ENCODE peak calls at places on chromosomes 4 and X, in seven cellular contexts. G, U, R, A, X, I and Y are unnamed samples.
A peak's percentile ranks its signal among the peaks of the same experiment; 100 is the strongest.

GRCh38 chrX:9434151-9434550 is 30.7 kb upstream of the TBL1X start:
- DNase-seq in G (no peak), U (no peak), R (no peak), A (no peak), X (no peak), I (no peak), Y (no peak)

GRCh38 chrX:13487731-13488505 is 81.5 kb upstream of the EGFL6 start:
- DNase-seq in G (peak; percentile 88), U (peak; percentile 82), R (peak; percentile 54), A (peak; percentile 88), X (peak; percentile 63), I (peak; percentile 47), Y (peak; percentile 17)

GRCh38 chr4:89123418-89123817 is 12.1 kb downstream of the TIGD2 start:
- DNase-seq in G (peak; percentile 41), U (no peak), R (no peak), A (peak; percentile 53), X (peak; percentile 74), I (no peak), Y (no peak)

GRCh38 chrX:47991263-47992092 is 12.3 kb downstream of the ZNF182 start:
- DNase-seq in G (peak; percentile 53), U (no peak), R (no peak), A (peak; percentile 30), X (peak; percentile 14), I (no peak), Y (no peak)

GRCh38 chr4:113901994-113902787 is 77.3 kb downstream of the ARSJ start:
- DNase-seq in G (no peak), U (peak; percentile 18), R (no peak), A (no peak), X (peak; percentile 4), I (no peak), Y (no peak)

GRCh38 chrX:129786210-129786651 is 6.5 kb downstream of the SASH3 start:
- DNase-seq in G (no peak), U (no peak), R (no peak), A (no peak), X (no peak), I (no peak), Y (no peak)

GRCh38 chr4:7236847-7237246 is 44.5 kb downstream of the SORCS2 start:
- DNase-seq in G (peak; percentile 20), U (no peak), R (no peak), A (no peak), X (no peak), I (no peak), Y (no peak)

GRCh38 chr4:139301821-139302611 is at the start of gene NDUFC1:
- DNase-seq in G (peak; percentile 35), U (peak; percentile 76), R (peak; percentile 61), A (peak; percentile 73), X (peak; percentile 24), I (peak; percentile 75), Y (no peak)

GRCh38 chrX:19751068-19751467 is 136.3 kb downstream of the SH3KBP1 start:
- DNase-seq in G (no peak), U (peak; percentile 14), R (no peak), A (no peak), X (no peak), I (no peak), Y (no peak)

GRCh38 chrX:67684136-67684535 is 140.3 kb downstream of the AR start:
- DNase-seq in G (no peak), U (no peak), R (no peak), A (no peak), X (no peak), I (no peak), Y (no peak)
- H2AK5ac ChIP-seq in G (no peak overlapping the region), U (no peak overlapping the region), R (no peak overlapping the region), A (no peak overlapping the region), X (no peak overlapping the region), I (no peak overlapping the region), Y (no peak overlapping the region)

DNA sequence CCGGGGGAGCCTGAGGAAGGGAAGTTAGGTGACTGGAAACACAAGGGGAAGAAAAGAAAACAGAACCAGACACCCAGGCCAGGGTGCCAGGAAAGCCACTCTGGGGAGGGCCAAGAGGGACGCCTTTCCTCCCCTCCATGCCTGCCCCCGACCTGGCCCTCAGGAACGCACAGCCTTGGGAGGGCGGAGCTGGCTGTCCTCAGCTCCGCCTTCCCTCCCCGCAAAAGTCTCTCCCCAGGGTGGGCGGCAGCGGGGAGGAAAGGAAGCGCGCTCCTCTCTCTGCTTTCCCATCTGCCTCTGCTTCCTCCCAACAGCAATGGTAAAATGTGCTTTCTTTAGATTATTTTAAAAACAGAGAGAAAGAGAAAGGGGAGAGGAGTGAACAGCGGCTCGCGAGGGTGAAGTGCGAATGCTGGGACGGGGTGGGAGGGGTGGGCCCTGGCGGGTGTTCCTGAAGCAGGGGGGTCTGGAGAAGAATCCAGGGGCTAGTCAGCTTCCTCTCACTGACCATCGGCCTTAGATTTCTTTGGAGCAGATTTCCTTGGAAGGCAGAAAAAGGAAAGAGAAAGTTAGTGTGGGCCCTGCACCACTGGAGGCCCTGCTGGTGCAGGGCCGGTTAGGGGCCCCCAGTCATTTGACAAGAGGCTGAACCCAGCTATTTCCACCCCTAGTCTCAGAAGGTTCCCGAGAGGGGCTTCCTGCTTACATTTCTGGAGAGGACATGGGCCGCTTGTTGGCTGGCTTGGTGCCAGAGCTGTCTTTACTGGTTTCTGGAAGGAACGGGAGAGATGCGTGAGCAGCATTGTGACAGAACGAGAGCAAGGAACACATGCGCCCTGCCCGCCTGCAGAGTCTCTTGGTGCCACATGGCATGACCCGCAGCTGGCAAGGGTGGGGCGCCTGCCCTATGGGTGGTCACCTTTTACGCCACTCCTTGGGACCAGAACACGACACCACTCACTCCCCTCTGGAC is 4.7 kb upstream of the RENBP start:
- DNase-seq in G (no peak), U (no peak), R (no peak), A (no peak), X (no peak), I (no peak), Y (no peak)
- H3K27ac ChIP-seq in G (no peak overlapping the region), U (peak overlapping the region; percentile 84), R (no peak overlapping the region), A (peak overlapping the region; percentile 53), X (no peak overlapping the region), I (no peak overlapping the region), Y (peak overlapping the region; percentile 94)

GRCh38 chrX:151970027-151970426 is 4.4 kb downstream of the GABRE start:
- DNase-seq in G (no peak), U (no peak), R (no peak), A (no peak), X (no peak), I (no peak), Y (no peak)

GRCh38 chrX:151974336-151975227 is at the start of gene GABRE:
- DNase-seq in G (no peak), U (peak; percentile 59), R (peak; percentile 44), A (peak; percentile 22), X (peak; percentile 17), I (peak; percentile 53), Y (peak; percentile 24)

GRCh38 chrX:151973262-151973661 is 1.2 kb downstream of the GABRE start:
- DNase-seq in G (no peak), U (peak; percentile 29), R (no peak), A (no peak), X (no peak), I (no peak), Y (no peak)

GRCh38 chrX:151973851-151974335 is 583 bp downstream of the GABRE start:
- DNase-seq in G (no peak), U (peak; percentile 47), R (peak; percentile 33), A (peak; percentile 1), X (no peak), I (no peak), Y (no peak)

GRCh38 chrX:151970661-151971060 is 3.8 kb downstream of the GABRE start:
- DNase-seq in G (peak; percentile 65), U (no peak), R (no peak), A (peak; percentile 65), X (peak; percentile 82), I (no peak), Y (no peak)
- H3K18ac ChIP-seq in G (no peak overlapping the region), U (no peak overlapping the region), R (no peak overlapping the region), A (no peak overlapping the region), X (no peak overlapping the region), I (no peak overlapping the region), Y (no peak overlapping the region)

DNA sequence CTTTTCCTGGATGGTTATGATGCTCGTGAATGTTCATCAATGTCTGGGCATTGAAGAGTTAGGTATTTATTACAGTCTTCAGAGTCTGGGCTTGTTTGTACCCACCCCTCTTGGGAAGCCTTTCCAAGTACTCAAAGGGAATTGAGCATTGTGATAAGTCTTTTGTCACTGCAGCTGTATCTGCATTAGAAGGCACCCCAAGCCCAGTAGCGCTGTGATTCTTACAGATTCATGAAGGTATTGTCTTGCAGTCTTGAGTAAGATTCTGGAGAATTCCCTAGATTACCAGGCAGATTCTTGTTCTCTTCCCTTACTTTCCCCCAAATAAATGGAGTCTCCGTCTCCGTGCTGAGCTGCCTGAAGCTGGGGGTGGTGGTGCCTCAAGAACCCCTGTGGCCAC is 173.4 kb upstream of the HUWE1 start:
- DNase-seq in G (no peak), U (no peak), R (no peak), A (no peak), X (no peak), I (no peak), Y (no peak)
- H2AK5ac ChIP-seq in G (no peak overlapping the region), U (no peak overlapping the region), R (no peak overlapping the region), A (no peak overlapping the region), X (no peak overlapping the region), I (no peak overlapping the region), Y (no peak overlapping the region)

GRCh38 chr4:165737309-165737972 is 135.6 kb upstream of the TLL1 start:
- DNase-seq in G (no peak), U (no peak), R (no peak), A (no peak), X (no peak), I (no peak), Y (no peak)
- H3K27ac ChIP-seq in G (no peak overlapping the region), U (no peak overlapping the region), R (no peak overlapping the region), A (no peak overlapping the region), X (no peak overlapping the region), I (no peak overlapping the region), Y (no peak overlapping the region)

GRCh38 chr4:3440011-3440410 is 1.8 kb upstream of the HGFAC start:
- DNase-seq in G (no peak), U (no peak), R (no peak), A (no peak), X (no peak), I (no peak), Y (no peak)

GRCh38 chr4:3439391-3439790 is 2.4 kb upstream of the HGFAC start:
- DNase-seq in G (no peak), U (no peak), R (no peak), A (no peak), X (no peak), I (no peak), Y (no peak)

GRCh38 chr4:3442460-3442958 is 741 bp downstream of the HGFAC start:
- DNase-seq in G (no peak), U (no peak), R (no peak), A (no peak), X (no peak), I (no peak), Y (no peak)

GRCh38 chr4:3441501-3442459 is at the start of gene HGFAC:
- DNase-seq in G (no peak), U (no peak), R (no peak), A (no peak), X (no peak), I (no peak), Y (no peak)

GRCh38 chr4:3440979-3441500 is 728 bp upstream of the HGFAC start:
- DNase-seq in G (no peak), U (no peak), R (no peak), A (peak; percentile 13), X (no peak), I (no peak), Y (no peak)
- H3K18ac ChIP-seq in G (no peak overlapping the region), U (no peak overlapping the region), R (no peak overlapping the region), A (no peak overlapping the region), X (no peak overlapping the region), I (no peak overlapping the region), Y (peak overlapping the region; percentile 83)